ENCODE peak calls at places on chromosomes 1 and 21, in ten cellular contexts. G is neural crest cell, Q is HCT116, B is GM13976, U is K562, T is tibial artery, L is cardiac fibroblast, W is HFFc6, Z is activated B cell treated with CpG ODN at 0.5 μM for 24 hours, K is OCI-LY7. D is an unnamed sample.

GRCh38 chr1:44154049-44154448 is 12.6 kb upstream of the KLF18 start:
- DNase-seq in G (no peak), Q (peak; percentile 52), B (no peak), U (no peak), T (no peak), L (no peak), W (no peak), Z (no peak), K (no peak), D (no peak)

GRCh38 chr21:29215709-29216108 is 83.0 kb upstream of the BACH1 start:
- DNase-seq in G (no peak), Q (no peak), B (no peak), U (no peak), T (no peak), L (no peak), W (no peak), Z (no peak), K (no peak), D (no peak)

GRCh38 chr1:41482001-41482765 is 2.3 kb downstream of the EDN2 start:
- DNase-seq in G (no peak), Q (no peak), B (no peak), U (no peak), T (no peak), L (no peak), W (no peak), Z (no peak), K (no peak), D (no peak)

GRCh38 chr1:185263780-185264179 is 53.3 kb downstream of the IVNS1ABP start:
- DNase-seq in G (no peak), Q (no peak), B (no peak), U (no peak), T (no peak), L (no peak), W (no peak), Z (no peak), K (no peak), D (no peak)

GRCh38 chr21:35943752-35944151 is 116.6 kb downstream of the SETD4 start:
- DNase-seq in G (no peak), Q (no peak), B (no peak), U (no peak), T (no peak), L (no peak), W (no peak), Z (no peak), K (no peak), D (no peak)

GRCh38 chr1:213376862-213377372 is 325.9 kb downstream of the RPS6KC1 start:
- DNase-seq in G (no peak), Q (no peak), B (no peak), U (no peak), T (no peak), L (no peak), W (no peak), Z (no peak), K (no peak), D (no peak)

GRCh38 chr1:162128693-162129356 is 59.3 kb downstream of the NOS1AP start:
- DNase-seq in G (no peak), Q (no peak), B (no peak), U (no peak), T (no peak), L (no peak), W (no peak), Z (no peak), K (no peak), D (no peak)

GRCh38 chr1:158002630-158003408 is 9.4 kb downstream of the KIRREL1 start:
- DNase-seq in G (no peak), Q (no peak), B (no peak), U (no peak), T (no peak), L (no peak), W (peak; percentile 82), Z (no peak), K (no peak), D (no peak)

GRCh38 chr1:42928859-42929258 is 29.8 kb downstream of the SLC2A1 start:
- DNase-seq in G (no peak), Q (no peak), B (peak; percentile 10), U (peak; percentile 10), T (no peak), L (no peak), W (no peak), Z (no peak), K (no peak), D (no peak)

GRCh38 chr1:74819062-74819461 is 86.1 kb downstream of the TYW3 start:
- DNase-seq in G (no peak), Q (no peak), B (no peak), U (no peak), T (no peak), L (no peak), W (peak; percentile 52), Z (no peak), K (no peak), D (no peak)

GRCh38 chr1:68113961-68114360 is 63.5 kb upstream of the DIRAS3 start:
- DNase-seq in G (no peak), Q (no peak), B (no peak), U (no peak), T (no peak), L (no peak), W (no peak), Z (no peak), K (no peak), D (no peak)

GRCh38 chr1:227753999-227754764 is 18.9 kb downstream of the SNAP47 start:
- DNase-seq in G (no peak), Q (no peak), B (no peak), U (no peak), T (no peak), L (peak; percentile 43), W (peak; percentile 36), Z (no peak), K (no peak), D (no peak)

GRCh38 chr1:26391450-26391849 is 18.9 kb upstream of the ZNF683 start:
- DNase-seq in G (peak; percentile 23), Q (peak; percentile 64), B (peak; percentile 63), U (peak; percentile 71), T (no peak), L (peak; percentile 68), W (peak; percentile 53), Z (no peak), K (peak; percentile 40), D (peak; percentile 26)

GRCh38 chr1:46622341-46622740 is 5.7 kb upstream of the MOB3C start:
- DNase-seq in G (no peak), Q (no peak), B (no peak), U (peak; percentile 69), T (peak; percentile 50), L (peak; percentile 55), W (peak; percentile 75), Z (no peak), K (peak; percentile 8), D (no peak)

GRCh38 chr1:60960846-60961542 is 121.4 kb upstream of the NFIA start:
- DNase-seq in G (no peak), Q (no peak), B (no peak), U (no peak), T (no peak), L (peak; percentile 51), W (no peak), Z (no peak), K (no peak), D (no peak)

DNA sequence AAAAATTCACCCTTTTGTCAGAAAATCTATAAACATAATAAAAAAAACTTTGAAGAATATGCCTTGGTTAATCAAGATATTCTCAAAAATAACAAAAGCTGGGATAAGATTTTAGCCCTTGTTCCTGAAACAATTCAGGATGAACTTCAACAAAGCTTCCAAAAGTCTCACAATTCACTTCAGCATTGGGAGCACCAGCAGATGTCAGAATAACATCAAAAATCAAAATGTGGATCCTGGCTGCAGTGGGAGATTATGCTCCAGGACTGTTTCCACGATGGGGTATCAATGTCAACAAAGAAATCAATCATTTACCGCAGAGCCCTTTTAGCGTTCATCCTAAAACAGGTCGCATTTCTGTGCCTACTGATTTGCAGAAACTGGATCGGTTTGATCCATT is 35.2 kb downstream of the ZNF670 start:
- DNase-seq in G (no peak), Q (no peak), B (no peak), U (no peak), T (no peak), L (no peak), W (no peak), Z (no peak), K (no peak), D (no peak)
- TF ChIP-seq CTCF in G (no peak), Q (no peak), B (no peak), U (no peak), T (no peak), L (no peak), W (no peak), Z (no peak), K (no peak), D (no peak)

GRCh38 chr1:31214316-31215082 is 25.2 kb downstream of the NKAIN1 start:
- DNase-seq in G (peak; percentile 16), Q (no peak), B (no peak), U (no peak), T (no peak), L (no peak), W (no peak), Z (no peak), K (no peak), D (no peak)
- TF ChIP-seq CTCF in G (no peak), Q (peak; percentile 35), B (no peak), U (peak; percentile 59), T (no peak), L (no peak), W (peak; percentile 27), Z (no peak), K (peak; percentile 27), D (no peak)

DNA sequence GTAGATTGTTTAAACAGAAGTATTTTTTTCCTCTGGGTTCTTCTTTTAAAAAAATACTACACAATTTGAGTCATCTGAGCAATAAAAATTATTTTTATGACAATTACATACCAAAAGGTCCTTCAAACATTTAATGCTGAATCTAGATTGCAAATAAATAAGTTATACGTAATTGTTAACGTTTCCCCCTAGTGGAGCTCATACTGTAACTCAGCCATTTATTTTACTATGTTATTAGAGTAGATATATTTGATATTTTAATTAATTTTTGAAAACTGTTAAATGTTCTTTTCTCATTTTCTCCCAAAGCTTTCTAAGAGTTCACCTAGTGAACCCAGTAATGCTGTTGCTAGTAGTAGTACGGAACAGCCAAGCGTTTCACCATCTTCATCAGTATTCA is 33.5 kb downstream of the ZMYM1 start:
- DNase-seq in G (no peak), Q (no peak), B (no peak), U (no peak), T (no peak), L (peak; percentile 21), W (no peak), Z (no peak), K (peak; percentile 6), D (no peak)
- TF ChIP-seq CTCF in G (peak; percentile 50), Q (peak; percentile 41), B (no peak), U (no peak), T (no peak), L (peak; percentile 16), W (peak; percentile 70), Z (no peak), K (peak; percentile 69), D (no peak)

GRCh38 chr1:167803358-167804217 is 81.8 kb downstream of the MPZL1 start:
- DNase-seq in G (peak; percentile 85), Q (peak; percentile 90), B (peak; percentile 90), U (peak; percentile 93), T (peak; percentile 93), L (peak; percentile 98), W (peak; percentile 93), Z (peak; percentile 79), K (peak; percentile 96), D (peak; percentile 76)
- TF ChIP-seq CTCF in G (peak; percentile 96), Q (peak; percentile 99), B (peak; percentile 91), U (peak; percentile 98), T (peak; percentile 89), L (peak; percentile 97), W (peak; percentile 99), Z (peak; percentile 54), K (peak; percentile 98), D (peak; percentile 95)

GRCh38 chr1:21899972-21900371 is 37.1 kb downstream of the HSPG2 start:
- DNase-seq in G (no peak), Q (no peak), B (no peak), U (no peak), T (no peak), L (peak; percentile 66), W (no peak), Z (no peak), K (no peak), D (no peak)
- TF ChIP-seq CTCF in G (no peak), Q (no peak), B (no peak), U (no peak), T (no peak), L (no peak), W (no peak), Z (no peak), K (no peak), D (no peak)